ENCODE peak calls at places on chromosomes 7 and 10, in four cellular contexts. M is activated T-helper 17 cell treated with anti-CD3 and anti-CD28 coated beads, Interleukin-2, amount 50 U/mL, for 72 hours; S is foreskin keratinocyte; T is Right ventricle myocardium superior. C is an unnamed sample.
A peak's percentile ranks its signal among the peaks of the same experiment; 100 is the strongest.

GRCh38 chr7:77184990-77185389 is 14.6 kb downstream of the FGL2 start:
- ATAC-seq in T (no peak), S (no peak), M (no peak), C (no peak)

GRCh38 chr7:28818996-28819395 is 139.1 kb downstream of the TRIL start:
- ATAC-seq in S (peak; percentile 90), M (no peak), T (no peak), C (no peak)

GRCh38 chr10:103047381-103047780 is 129.3 kb downstream of the CNNM2 start:
- ATAC-seq in S (no peak), T (no peak), M (no peak), C (no peak)

GRCh38 chr7:25926439-25926838 is 225.6 kb upstream of the NFE2L3 start:
- ATAC-seq in M (no peak), S (peak; percentile 31), T (no peak), C (no peak)

GRCh38 chr10:118754132-118754555 is 626 bp downstream of the CACUL1 start:
- ATAC-seq in S (peak; percentile 33), M (peak; percentile 13), T (peak; percentile 9), C (no peak)

GRCh38 chr10:121662945-121663917 is 65.0 kb upstream of the FGFR2 start:
- ATAC-seq in T (no peak), S (peak; percentile 37), M (no peak), C (no peak)

GRCh38 chr7:1325246-1325645 is 92.6 kb downstream of the UNCX start:
- ATAC-seq in T (no peak), M (no peak), S (no peak), C (no peak)

GRCh38 chr7:66198461-66198860 is 6.7 kb upstream of the TPST1 start:
- ATAC-seq in S (no peak), M (no peak), T (peak; percentile 41), C (no peak)

GRCh38 chr7:30616318-30616717 is 21.6 kb downstream of the GARS1 start:
- ATAC-seq in S (no peak), M (no peak), T (peak; percentile 25), C (no peak)

GRCh38 chr10:28179006-28179405 is 123.9 kb downstream of the MPP7 start:
- ATAC-seq in M (peak; percentile 30), T (no peak), S (no peak), C (no peak)

GRCh38 chr7:192701-193536 is 548 bp downstream of the FAM20C start:
- ATAC-seq in T (no peak), S (peak; percentile 25), M (no peak), C (peak; percentile 11)

GRCh38 chr10:13614530-13615332 is 28.0 kb downstream of the PRPF18 start:
- ATAC-seq in M (no peak), T (no peak), S (peak; percentile 93), C (peak; percentile 60)

GRCh38 chr10:5477948-5478693 is 21.2 kb downstream of the CALML5 start:
- ATAC-seq in M (no peak), T (no peak), S (no peak), C (no peak)

C was measured in gastroesophageal sphincter.